ENCODE peak calls at places on chromosomes 7 and 10, in six cellular contexts. C is GM03348, T is foreskin fibroblast, L is nucleus accumbens, U is skeletal muscle cell, J is MM.1S. I is an unnamed sample.

GRCh38 chr7:9231683-9232082 is 798.3 kb downstream of the NXPH1 start:
- DNase-seq in T (no peak), U (no peak), L (no peak), J (no peak), C (no peak), I (no peak)

GRCh38 chr7:69657331-69657730 is 59.1 kb downstream of the AUTS2 start:
- DNase-seq in T (no peak), J (no peak), U (no peak), L (no peak), C (no peak), I (no peak)

GRCh38 chr7:135428011-135428410 is 81.9 kb downstream of the CNOT4 start:
- DNase-seq in L (no peak), C (no peak), T (no peak), U (no peak), J (no peak), I (no peak)

GRCh38 chr7:64870656-64871055 is 32.4 kb upstream of the ZNF273 start:
- DNase-seq in U (no peak), J (no peak), L (no peak), C (no peak), T (no peak), I (peak)

GRCh38 chr7:131026297-131027003 is 292.4 kb upstream of the KLF14 start:
- DNase-seq in J (no peak), C (peak), U (no peak), T (peak), L (no peak), I (no peak)

GRCh38 chr7:92749327-92749730 is 87.0 kb downstream of the CDK6 start:
- DNase-seq in L (no peak), U (no peak), J (no peak), T (no peak), C (no peak), I (no peak)

GRCh38 chr10:69089638-69090599 is 2.0 kb downstream of the SRGN start:
- DNase-seq in T (no peak), C (no peak), L (no peak), J (peak), U (no peak), I (peak)

GRCh38 chr7:70972693-70973092 is 159.3 kb upstream of the GALNT17 start:
- DNase-seq in C (no peak), U (no peak), J (no peak), L (no peak), T (no peak), I (no peak)

GRCh38 chr7:142616842-142617241 is 132.4 kb upstream of the PRSS1 start:
- DNase-seq in T (no peak), J (no peak), U (no peak), L (no peak), C (no peak), I (no peak)

GRCh38 chr10:21617267-21617666 is 83.2 kb downstream of the MLLT10 start:
- DNase-seq in L (no peak), T (peak), J (no peak), C (no peak), U (no peak), I (no peak)

GRCh38 chr7:147419001-147419400 is 1171.6 kb upstream of the C7orf33 start:
- DNase-seq in T (no peak), C (no peak), U (no peak), J (no peak), L (no peak), I (no peak)

GRCh38 chr10:62159357-62159756 is 109.3 kb downstream of the RTKN2 start:
- DNase-seq in C (no peak), J (no peak), L (no peak), U (no peak), T (no peak), I (no peak)

GRCh38 chr10:101087376-101087775 is 25.6 kb downstream of the KAZALD1 start:
- DNase-seq in U (no peak), L (no peak), C (no peak), T (no peak), J (no peak), I (no peak)

GRCh38 chr10:73653701-73654100 is 2.1 kb downstream of the SYNPO2L start:
- DNase-seq in T (peak), U (no peak), C (no peak), L (no peak), J (no peak), I (no peak)